ENCODE peak calls at places on chromosomes 4 and X, in nine cellular contexts. G, K, O, C, A, F, L, T and Z are unnamed samples.

GRCh38 chr4:42248986-42249385 is 96.5 kb upstream of the BEND4 start:
- DNase-seq in G (no peak), K (no peak), O (no peak), C (no peak), A (no peak), F (peak; percentile 7), L (no peak), T (no peak), Z (no peak)

GRCh38 chrX:154000051-154000450 is 19.7 kb downstream of the IRAK1 start:
- DNase-seq in G (no peak), K (no peak), O (no peak), C (no peak), A (no peak), F (no peak), L (no peak), T (no peak), Z (no peak)

GRCh38 chr4:16745009-16745408 is 153.4 kb downstream of the LDB2 start:
- DNase-seq in G (no peak), K (no peak), O (no peak), C (no peak), A (no peak), F (peak; percentile 83), L (no peak), T (no peak), Z (no peak)

GRCh38 chrX:129754266-129755024 is 15.7 kb downstream of the XPNPEP2 start:
- DNase-seq in G (no peak), K (peak; percentile 72), O (no peak), C (no peak), A (no peak), F (no peak), L (no peak), T (no peak), Z (no peak)

GRCh38 chr4:186946682-186947294 is 223.1 kb upstream of the FAT1 start:
- DNase-seq in G (peak; percentile 77), K (peak; percentile 51), O (peak; percentile 28), C (no peak), A (peak; percentile 28), F (peak; percentile 56), L (peak; percentile 18), T (no peak), Z (no peak)

GRCh38 chr4:6216588-6216987 is 16.2 kb upstream of the JAKMIP1 start:
- DNase-seq in G (no peak), K (no peak), O (no peak), C (no peak), A (no peak), F (no peak), L (no peak), T (no peak), Z (no peak)

GRCh38 chr4:128858875-128859696 is 49.6 kb downstream of the JADE1 start:
- DNase-seq in G (no peak), K (no peak), O (no peak), C (no peak), A (peak; percentile 35), F (no peak), L (no peak), T (no peak), Z (no peak)

GRCh38 chrX:68901512-68901911 is 72.7 kb downstream of the EFNB1 start:
- DNase-seq in G (no peak), K (no peak), O (no peak), C (no peak), A (no peak), F (no peak), L (no peak), T (no peak), Z (no peak)

GRCh38 chr4:155854597-155855226 is 11.4 kb downstream of the ASIC5 start:
- DNase-seq in G (no peak), K (no peak), O (no peak), C (no peak), A (no peak), F (peak; percentile 76), L (no peak), T (no peak), Z (no peak)

GRCh38 chrX:13669246-13669689 is 16.3 kb downstream of the TCEANC start:
- DNase-seq in G (no peak), K (no peak), O (no peak), C (no peak), A (peak; percentile 37), F (peak; percentile 98), L (peak; percentile 38), T (no peak), Z (peak; percentile 80)

GRCh38 chr4:89572224-89572858 is 264.6 kb downstream of the SNCA start:
- DNase-seq in G (no peak), K (no peak), O (peak; percentile 28), C (no peak), A (no peak), F (no peak), L (peak; percentile 88), T (no peak), Z (no peak)

GRCh38 chr4:55033296-55033695 is 92.1 kb downstream of the KDR start:
- DNase-seq in G (no peak), K (no peak), O (no peak), C (no peak), A (no peak), F (peak; percentile 62), L (no peak), T (no peak), Z (no peak)

GRCh38 chr4:88006956-88007303 is 505 bp upstream of the PKD2 start:
- DNase-seq in G (no peak), K (peak; percentile 26), O (no peak), C (no peak), A (no peak), F (no peak), L (no peak), T (no peak), Z (no peak)

GRCh38 chrX:13581554-13581953 is 12.2 kb downstream of the EGFL6 start:
- DNase-seq in G (no peak), K (no peak), O (no peak), C (no peak), A (no peak), F (no peak), L (no peak), T (no peak), Z (no peak)

GRCh38 chr4:154329939-154330338 is 161.7 kb downstream of the DCHS2 start:
- DNase-seq in G (no peak), K (no peak), O (no peak), C (no peak), A (no peak), F (no peak), L (no peak), T (no peak), Z (no peak)

GRCh38 chrX:13254870-13255269 is 65.0 kb downstream of the ATXN3L start:
- DNase-seq in G (no peak), K (no peak), O (no peak), C (no peak), A (no peak), F (no peak), L (no peak), T (no peak), Z (no peak)

GRCh38 chr4:172666711-172667368 is 501.8 kb upstream of the GALNT7 start:
- DNase-seq in G (no peak), K (peak; percentile 38), O (no peak), C (no peak), A (no peak), F (no peak), L (no peak), T (no peak), Z (no peak)

GRCh38 chrX:22746081-22746480 is 253.7 kb upstream of the DDX53 start:
- DNase-seq in G (no peak), K (no peak), O (no peak), C (no peak), A (peak; percentile 52), F (no peak), L (no peak), T (no peak), Z (no peak)

GRCh38 chr4:41541697-41542096 is 3.7 kb downstream of the LIMCH1 start:
- DNase-seq in G (no peak), K (no peak), O (no peak), C (no peak), A (no peak), F (no peak), L (no peak), T (no peak), Z (no peak)

GRCh38 chrX:135535077-135535630 is 14.7 kb downstream of the INTS6L start:
- DNase-seq in G (no peak), K (no peak), O (no peak), C (no peak), A (no peak), F (no peak), L (no peak), T (no peak), Z (no peak)

GRCh38 chr4:2261110-2261852 is 628 bp downstream of the MXD4 start:
- DNase-seq in G (peak; percentile 91), K (peak; percentile 48), O (peak; percentile 38), C (peak; percentile 15), A (peak; percentile 82), F (peak; percentile 30), L (peak; percentile 38), T (peak; percentile 62), Z (no peak)

GRCh38 chr4:98262431-98262830 is 1.2 kb downstream of the RAP1GDS1 start:
- DNase-seq in G (no peak), K (no peak), O (no peak), C (no peak), A (no peak), F (no peak), L (no peak), T (no peak), Z (no peak)

GRCh38 chr4:111869339-111869738 is 275.9 kb upstream of the FAM241A start:
- DNase-seq in G (no peak), K (no peak), O (no peak), C (no peak), A (no peak), F (no peak), L (no peak), T (no peak), Z (no peak)